ENCODE peak calls at places on chromosomes 12 and 14, in seven cellular contexts. R is GM23338, G is GM12878, T is HepG2, N is K562, U is upper lobe of left lung, F is HCT116. O is an unnamed sample. For H3K4me1, the result is how much of the 10 kb centered on the place peaks cover.

GRCh38 chr12:28242888-28243633 is 52.8 kb downstream of the CCDC91 start:
- ATAC-seq in R (no peak), G (no peak), T (no peak), N (peak), U (no peak), F (no peak), O (no peak)

GRCh38 chr14:100370003-100370402 is 46.9 kb downstream of the SLC25A47 start:
- ATAC-seq in R (no peak), G (no peak), T (no peak), N (no peak), U (no peak), F (no peak), O (no peak)

GRCh38 chr12:42935756-42936155 is 346.2 kb upstream of the PRICKLE1 start:
- ATAC-seq in R (no peak), G (no peak), T (no peak), N (no peak), U (no peak), F (no peak), O (no peak)

GRCh38 chr12:111426341-111427185 is 20.8 kb downstream of the SH2B3 start:
- ATAC-seq in R (no peak), G (no peak), T (no peak), N (no peak), U (no peak), F (peak), O (no peak)

GRCh38 chr12:29398495-29398894 is 17.5 kb upstream of the ERGIC2 start:
- ATAC-seq in R (no peak), G (peak), T (no peak), N (no peak), U (no peak), F (no peak), O (no peak)

GRCh38 chr12:19561411-19561961 is 122.2 kb downstream of the AEBP2 start:
- ATAC-seq in R (no peak), G (no peak), T (no peak), N (no peak), U (no peak), F (no peak), O (no peak)

GRCh38 chr12:125299840-125300239 is 234.6 kb downstream of the AACS start:
- ATAC-seq in R (no peak), G (no peak), T (no peak), N (no peak), U (no peak), F (no peak), O (no peak)

GRCh38 chr14:38420045-38420444 is 164.2 kb upstream of the CLEC14A start:
- ATAC-seq in R (no peak), G (no peak), T (no peak), N (no peak), U (no peak), F (no peak), O (no peak)

GRCh38 chr14:51310453-51311074 is 70.5 kb downstream of the TMX1 start:
- ATAC-seq in R (no peak), G (no peak), T (no peak), N (no peak), U (no peak), F (no peak), O (peak)

GRCh38 chr12:104583311-104583710 is 126.6 kb downstream of the CHST11 start:
- ATAC-seq in R (no peak), G (peak), T (no peak), N (no peak), U (no peak), F (no peak), O (no peak)

GRCh38 chr14:61719344-61720301 is 24.3 kb downstream of the HIF1A start:
- ATAC-seq in R (peak), G (peak), T (no peak), N (peak), U (no peak), F (no peak), O (no peak)

GRCh38 chr14:99541677-99542470 is 60.7 kb downstream of the CCNK start:
- ATAC-seq in R (no peak), G (peak), T (no peak), N (peak), U (peak), F (no peak), O (no peak)

GRCh38 chr14:21902561-21903199 is 229.1 kb upstream of the OR4E1 start:
- ATAC-seq in R (peak), G (peak), T (peak), N (no peak), U (no peak), F (no peak), O (no peak)

GRCh38 chr12:93025145-93026103 is 96.3 kb upstream of the EEA1 start:
- ATAC-seq in R (peak), G (peak), T (peak), N (peak), U (no peak), F (peak), O (no peak)

GRCh38 chr12:95953000-95953399 is 9.9 kb downstream of the AMDHD1 start:
- ATAC-seq in R (no peak), G (no peak), T (no peak), N (no peak), U (no peak), F (no peak), O (no peak)

GRCh38 chr12:122079532-122080081 is 1.1 kb downstream of the MLXIP start:
- ATAC-seq in R (peak), G (no peak), T (peak), N (peak), U (no peak), F (no peak), O (no peak)

GRCh38 chr14:74864193-74864592 is 11.8 kb downstream of the PROX2 start:
- ATAC-seq in R (no peak), G (no peak), T (no peak), N (no peak), U (no peak), F (no peak), O (no peak)

GRCh38 chr12:16506394-16506793 is 99.6 kb downstream of the LMO3 start:
- ATAC-seq in R (no peak), G (no peak), T (no peak), N (no peak), U (no peak), F (no peak), O (no peak)

GRCh38 chr12:13196302-13196921 is at the start of gene EMP1:
- ATAC-seq in R (peak), G (peak), T (peak), N (no peak), U (peak), F (peak), O (peak)

GRCh38 chr12:79657136-79657535 is 33.6 kb downstream of the PAWR start:
- ATAC-seq in R (no peak), G (no peak), T (no peak), N (no peak), U (no peak), F (no peak), O (no peak)

GRCh38 chr14:39673141-39674133 is 241.2 kb upstream of the FBXO33 start:
- ATAC-seq in R (peak), G (no peak), T (no peak), N (no peak), U (no peak), F (no peak), O (no peak)

GRCh38 chr14:73762375-73762822 is 48.2 kb upstream of the PNMA1 start:
- ATAC-seq in R (no peak), G (peak), T (no peak), N (peak), U (no peak), F (no peak), O (no peak)

GRCh38 chr14:30283822-30284446 is 275.0 kb upstream of the G2E3 start:
- ATAC-seq in R (peak), G (peak), T (peak), N (peak), U (no peak), F (peak), O (no peak)

GRCh38 chr12:68137278-68137930 is 22.1 kb downstream of the IFNG start:
- ATAC-seq in R (no peak), G (no peak), T (no peak), N (no peak), U (no peak), F (no peak), O (no peak)

GRCh38 chr12:122395319-122395718 is 27.1 kb downstream of the CLIP1 start:
- ATAC-seq in R (no peak), G (no peak), T (no peak), N (no peak), U (no peak), F (no peak), O (no peak)

GRCh38 chr14:68784298-68784910 is 8.5 kb downstream of the ZFP36L1 start:
- ATAC-seq in R (no peak), G (peak), T (peak), N (no peak), U (no peak), F (peak), O (no peak)

GRCh38 chr12:115325858-115326257 is 641.9 kb upstream of the TBX3 start:
- ATAC-seq in R (no peak), G (no peak), T (no peak), N (no peak), U (peak), F (no peak), O (no peak)

GRCh38 chr14:104320611-104321086 is 182.3 kb downstream of the KIF26A start:
- ATAC-seq in R (peak), G (no peak), T (no peak), N (no peak), U (no peak), F (no peak), O (no peak)

GRCh38 chr14:49218436-49219092 is 367.6 kb downstream of the RPS29 start:
- ATAC-seq in R (no peak), G (no peak), T (no peak), N (no peak), U (no peak), F (no peak), O (peak)

GRCh38 chr14:77682158-77682553 is 25.7 kb downstream of the ALKBH1 start:
- ATAC-seq in R (no peak), G (no peak), T (no peak), N (no peak), U (no peak), F (no peak), O (no peak)

GRCh38 chr12:50263832-50264231 is 19.5 kb downstream of the LIMA1 start:
- ATAC-seq in R (no peak), G (no peak), T (no peak), N (no peak), U (no peak), F (no peak), O (no peak)

GRCh38 chr14:60510254-60510975 is 1.5 kb downstream of the SIX6 start:
- ATAC-seq in R (no peak), G (no peak), T (no peak), N (no peak), U (no peak), F (no peak), O (no peak)
- H3K4me1 ChIP-seq in R (half or more), G (under half), T (under half), N (under half), U (half or more), F (under half), O (half or more)

GRCh38 chr12:1529862-1530591 is 64.4 kb downstream of the FBXL14 start:
- ATAC-seq in R (peak), G (peak), T (no peak), N (peak), U (no peak), F (no peak), O (peak)
- H3K4me3 ChIP-seq in R (peak), G (peak), T (peak), N (peak), U (peak), F (no peak), O (peak)

GRCh38 chr12:7188557-7189397 is 709 bp upstream of the PEX5 start:
- ATAC-seq in R (peak), G (peak), T (peak), N (peak), U (peak), F (peak), O (peak)
- TF ChIP-seq POLR2AphosphoS5 in R (no peak), G (no peak), T (no peak), N (no peak), U (peak), F (no peak), O (peak)

GRCh38 chr12:25321772-25322171 is 71.0 kb upstream of the KRAS start:
- ATAC-seq in R (no peak), G (no peak), T (no peak), N (no peak), U (no peak), F (no peak), O (no peak)
- H3K4me1 ChIP-seq in R (under half), G (under half), T (under half), N (under half), U (under half), F (under half), O (under half)

GRCh38 chr12:32273063-32273521 is 126.3 kb upstream of the FGD4 start:
- ATAC-seq in R (peak), G (peak), T (no peak), N (peak), U (no peak), F (no peak), O (no peak)

GRCh38 chr12:32270818-32271710 is 128.3 kb upstream of the FGD4 start:
- ATAC-seq in R (peak), G (peak), T (peak), N (no peak), U (no peak), F (no peak), O (no peak)

GRCh38 chr12:32274665-32275064 is 124.7 kb upstream of the FGD4 start:
- ATAC-seq in R (no peak), G (no peak), T (no peak), N (no peak), U (no peak), F (no peak), O (no peak)

GRCh38 chr12:32272465-32272864 is 126.9 kb upstream of the FGD4 start:
- ATAC-seq in R (no peak), G (peak), T (no peak), N (no peak), U (no peak), F (no peak), O (no peak)

GRCh38 chr12:32273712-32274111 is 125.6 kb upstream of the FGD4 start:
- ATAC-seq in R (peak), G (peak), T (no peak), N (peak), U (no peak), F (peak), O (no peak)
- H3K4me3 ChIP-seq in R (no peak), G (peak), T (no peak), N (no peak), U (no peak), F (no peak), O (no peak)

DNA sequence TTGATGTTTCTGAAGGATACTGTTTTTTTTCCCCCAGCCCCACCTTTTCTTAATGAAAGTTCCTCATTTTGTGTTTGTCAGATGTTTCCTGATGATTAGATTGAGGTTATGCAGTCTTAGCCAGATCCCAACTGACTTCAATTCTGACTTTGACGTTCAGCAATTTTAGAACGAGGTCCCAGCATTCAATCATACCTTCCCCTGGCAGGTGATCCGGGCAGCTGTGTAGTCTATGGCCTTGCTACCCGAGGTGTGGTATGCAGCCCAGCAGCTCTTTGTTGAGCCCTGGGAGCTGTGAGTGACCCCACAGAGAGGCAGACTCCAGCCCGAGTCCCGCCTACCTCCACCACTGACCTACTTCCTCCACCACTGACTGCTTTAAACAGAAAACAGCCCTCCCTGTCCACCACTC is 82.7 kb downstream of the LGMN start:
- ATAC-seq in R (peak), G (peak), T (no peak), N (peak), U (no peak), F (no peak), O (peak)
- TF ChIP-seq POLR2AphosphoS5 in R (no peak), G (no peak), T (no peak), N (no peak), U (no peak), F (no peak), O (no peak)

GRCh38 chr12:55935742-55936151 is 4.8 kb downstream of the DGKA start:
- ATAC-seq in R (peak), G (no peak), T (no peak), N (no peak), U (no peak), F (no peak), O (peak)

GRCh38 chr12:55934773-55935172 is 3.8 kb downstream of the DGKA start:
- ATAC-seq in R (no peak), G (no peak), T (no peak), N (no peak), U (no peak), F (no peak), O (no peak)

GRCh38 chr12:55933158-55933798 is 2.3 kb downstream of the DGKA start:
- ATAC-seq in R (no peak), G (no peak), T (no peak), N (no peak), U (no peak), F (peak), O (no peak)

GRCh38 chr12:55933799-55934174 is 2.8 kb downstream of the DGKA start:
- ATAC-seq in R (no peak), G (no peak), T (no peak), N (no peak), U (no peak), F (no peak), O (no peak)

DNA sequence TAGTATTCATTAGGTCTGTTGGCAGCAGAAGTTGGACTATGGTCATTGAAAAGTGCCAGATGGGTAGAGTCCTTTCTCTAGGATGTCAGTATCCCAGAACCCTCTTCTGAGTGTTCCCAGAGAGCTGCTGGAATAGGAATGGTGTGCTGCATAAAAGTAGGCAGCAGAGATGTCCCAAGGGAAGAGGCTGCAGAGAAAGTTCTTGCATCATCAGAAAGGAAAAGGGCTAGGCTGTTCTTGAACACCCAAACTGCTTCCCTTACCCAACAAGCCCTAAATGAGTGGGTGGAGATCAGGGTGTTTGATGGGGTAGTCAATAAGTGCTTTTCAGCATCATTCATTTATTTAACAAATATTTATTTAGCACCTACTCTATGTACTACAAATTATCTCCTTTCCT is 3.4 kb downstream of the DGKA start:
- ATAC-seq in R (no peak), G (no peak), T (no peak), N (no peak), U (no peak), F (no peak), O (no peak)
- H3K4me1 ChIP-seq in R (under half), G (under half), T (under half), N (under half), U (under half), F (under half), O (half or more)

GRCh38 chr12:7059780-7060179 is 738 bp upstream of the C1S start:
- ATAC-seq in R (no peak), G (no peak), T (peak), N (no peak), U (no peak), F (no peak), O (no peak)

GRCh38 chr12:7058850-7059249 is 1.7 kb upstream of the C1S start:
- ATAC-seq in R (no peak), G (no peak), T (no peak), N (peak), U (no peak), F (no peak), O (no peak)

GRCh38 chr12:7061596-7061995 is 1.1 kb downstream of the C1S start:
- ATAC-seq in R (no peak), G (no peak), T (no peak), N (no peak), U (no peak), F (no peak), O (no peak)

GRCh38 chr12:7060353-7060954 is at the start of gene C1S:
- ATAC-seq in R (peak), G (no peak), T (peak), N (peak), U (peak), F (peak), O (peak)

GRCh38 chr12:7061138-7061537 is 620 bp downstream of the C1S start:
- ATAC-seq in R (peak), G (no peak), T (no peak), N (no peak), U (no peak), F (no peak), O (no peak)
- H3K4me3 ChIP-seq in R (no peak), G (no peak), T (no peak), N (no peak), U (peak), F (no peak), O (peak)

GRCh38 chr12:100234166-100234565 is 32.7 kb downstream of the DEPDC4 start:
- ATAC-seq in R (no peak), G (no peak), T (no peak), N (no peak), U (no peak), F (peak), O (peak)
- TF ChIP-seq POLR2AphosphoS5 in R (no peak), G (no peak), T (no peak), N (no peak), U (no peak), F (no peak), O (no peak)

GRCh38 chr12:120227233-120228040 is 26.5 kb upstream of the RPLP0 start:
- ATAC-seq in R (no peak), G (no peak), T (peak), N (no peak), U (no peak), F (no peak), O (no peak)
- H3K4me1 ChIP-seq in R (under half), G (under half), T (half or more), N (half or more), U (half or more), F (under half), O (half or more)

O was measured in gastroesophageal sphincter.